ENCODE peak calls at places on chromosomes 16 and 17, in eight cellular contexts. One of them, this sample, is unnamed.

GRCh38 chr16:56625140-56625942 is at the start of gene MT1E:
- DNase-seq in kidney: peak; percentile 92
- DNase-seq in A549: no peak
- DNase-seq in mucosa of descending colon: peak; percentile 84
- DNase-seq in Panc1: no peak
- DNase-seq in SK-N-SH: peak; percentile 76
- DNase-seq in CD8-positive, alpha-beta T cell: peak; percentile 49
- DNase-seq in thoracic aorta: no peak
- DNase-seq in this sample: peak; percentile 89

GRCh38 chr16:65071371-65072311 is 50.2 kb downstream of the CDH11 start:
- DNase-seq in mucosa of descending colon: no peak
- DNase-seq in thoracic aorta: peak; percentile 10
- DNase-seq in SK-N-SH: no peak
- DNase-seq in Panc1: no peak
- DNase-seq in A549: no peak
- DNase-seq in kidney: peak; percentile 80
- DNase-seq in CD8-positive, alpha-beta T cell: no peak
- DNase-seq in this sample: peak; percentile 79

GRCh38 chr16:84138824-84139627 is 6.0 kb downstream of the HSDL1 start:
- DNase-seq in CD8-positive, alpha-beta T cell: no peak
- DNase-seq in kidney: no peak
- DNase-seq in SK-N-SH: no peak
- DNase-seq in Panc1: no peak
- DNase-seq in A549: no peak
- DNase-seq in mucosa of descending colon: no peak
- DNase-seq in thoracic aorta: no peak
- DNase-seq in this sample: no peak

GRCh38 chr17:2939714-2940351 is 123.6 kb downstream of the OR1D5 start:
- DNase-seq in A549: no peak
- DNase-seq in thoracic aorta: no peak
- DNase-seq in kidney: no peak
- DNase-seq in Panc1: no peak
- DNase-seq in SK-N-SH: no peak
- DNase-seq in mucosa of descending colon: peak; percentile 64
- DNase-seq in CD8-positive, alpha-beta T cell: no peak
- DNase-seq in this sample: no peak

GRCh38 chr17:71601894-71602504 is 518.8 kb upstream of the SOX9 start:
- DNase-seq in mucosa of descending colon: no peak
- DNase-seq in CD8-positive, alpha-beta T cell: no peak
- DNase-seq in SK-N-SH: no peak
- DNase-seq in thoracic aorta: no peak
- DNase-seq in A549: no peak
- DNase-seq in kidney: no peak
- DNase-seq in Panc1: no peak
- DNase-seq in this sample: no peak

GRCh38 chr17:68228817-68229570 is 18.8 kb upstream of the AMZ2 start:
- DNase-seq in kidney: no peak
- DNase-seq in SK-N-SH: no peak
- DNase-seq in thoracic aorta: no peak
- DNase-seq in A549: no peak
- DNase-seq in mucosa of descending colon: no peak
- DNase-seq in CD8-positive, alpha-beta T cell: no peak
- DNase-seq in Panc1: no peak
- DNase-seq in this sample: no peak

GRCh38 chr17:45722161-45722560 is 62.0 kb upstream of the CRHR1 start:
- DNase-seq in kidney: no peak
- DNase-seq in thoracic aorta: no peak
- DNase-seq in mucosa of descending colon: no peak
- DNase-seq in Panc1: no peak
- DNase-seq in CD8-positive, alpha-beta T cell: no peak
- DNase-seq in A549: peak; percentile 85
- DNase-seq in SK-N-SH: peak; percentile 76
- DNase-seq in this sample: no peak

GRCh38 chr16:3509470-3509928 is 8.7 kb downstream of the CLUAP1 start:
- DNase-seq in kidney: peak; percentile 73
- DNase-seq in CD8-positive, alpha-beta T cell: peak; percentile 85
- DNase-seq in mucosa of descending colon: peak; percentile 62
- DNase-seq in A549: no peak
- DNase-seq in SK-N-SH: no peak
- DNase-seq in thoracic aorta: no peak
- DNase-seq in Panc1: no peak
- DNase-seq in this sample: no peak

GRCh38 chr16:66741131-66741900 is 10.1 kb downstream of the DYNC1LI2 start:
- DNase-seq in thoracic aorta: peak; percentile 83
- DNase-seq in kidney: peak; percentile 93
- DNase-seq in CD8-positive, alpha-beta T cell: no peak
- DNase-seq in mucosa of descending colon: peak; percentile 79
- DNase-seq in Panc1: peak; percentile 52
- DNase-seq in SK-N-SH: peak; percentile 79
- DNase-seq in A549: peak; percentile 68
- DNase-seq in this sample: peak; percentile 93

GRCh38 chr17:80945736-80946135 is 45.9 kb upstream of the CHMP6 start:
- DNase-seq in SK-N-SH: peak; percentile 36
- DNase-seq in kidney: peak; percentile 56
- DNase-seq in thoracic aorta: no peak
- DNase-seq in A549: no peak
- DNase-seq in Panc1: no peak
- DNase-seq in mucosa of descending colon: peak; percentile 7
- DNase-seq in CD8-positive, alpha-beta T cell: no peak
- DNase-seq in this sample: no peak

GRCh38 chr17:77391668-77392375 is 251.1 kb downstream of the SEC14L1 start:
- DNase-seq in mucosa of descending colon: peak; percentile 60
- DNase-seq in SK-N-SH: no peak
- DNase-seq in thoracic aorta: peak; percentile 51
- DNase-seq in Panc1: peak; percentile 54
- DNase-seq in kidney: no peak
- DNase-seq in A549: peak; percentile 54
- DNase-seq in CD8-positive, alpha-beta T cell: peak; percentile 34
- DNase-seq in this sample: peak; percentile 85
- TF ChIP-seq CTCF in mucosa of descending colon: no peak
- TF ChIP-seq CTCF in SK-N-SH: no peak
- TF ChIP-seq CTCF in thoracic aorta: no peak
- TF ChIP-seq CTCF in Panc1: no peak
- TF ChIP-seq CTCF in kidney: no peak
- TF ChIP-seq CTCF in A549: no peak
- TF ChIP-seq CTCF in CD8-positive, alpha-beta T cell: no peak
- TF ChIP-seq CTCF in this sample: no peak

DNA sequence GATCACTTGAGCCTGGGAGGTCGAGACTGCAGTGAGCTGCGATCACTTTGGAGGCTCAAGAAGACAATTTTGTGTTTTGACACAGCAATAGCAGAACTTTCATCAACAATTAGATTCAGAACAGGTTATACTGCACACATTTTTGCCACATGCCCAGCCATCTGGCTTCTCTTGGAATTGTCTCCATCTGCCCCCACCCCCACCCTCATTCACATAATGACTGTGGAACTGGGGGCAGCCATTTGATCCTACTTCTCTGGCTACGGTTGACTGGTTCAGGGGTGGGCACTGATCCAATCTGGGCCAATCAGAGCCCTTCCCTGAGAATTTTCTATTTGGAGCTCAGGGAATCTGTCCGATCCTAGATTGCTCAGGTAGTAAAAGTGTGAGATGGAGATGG is 14.0 kb downstream of the TMEM92 start:
- DNase-seq in Panc1: no peak
- DNase-seq in A549: no peak
- DNase-seq in SK-N-SH: peak; percentile 59
- DNase-seq in kidney: peak; percentile 2
- DNase-seq in CD8-positive, alpha-beta T cell: no peak
- DNase-seq in thoracic aorta: no peak
- DNase-seq in mucosa of descending colon: peak; percentile 1
- DNase-seq in this sample: no peak
- H3K4me3 ChIP-seq in Panc1: no peak overlapping the region
- H3K4me3 ChIP-seq in A549: no peak overlapping the region
- H3K4me3 ChIP-seq in SK-N-SH: no peak overlapping the region
- H3K4me3 ChIP-seq in kidney: no peak overlapping the region
- H3K4me3 ChIP-seq in CD8-positive, alpha-beta T cell: no peak overlapping the region
- H3K4me3 ChIP-seq in thoracic aorta: peak overlapping the region; percentile 60
- H3K4me3 ChIP-seq in mucosa of descending colon: no peak overlapping the region
- H3K4me3 ChIP-seq in this sample: no peak overlapping the region

DNA sequence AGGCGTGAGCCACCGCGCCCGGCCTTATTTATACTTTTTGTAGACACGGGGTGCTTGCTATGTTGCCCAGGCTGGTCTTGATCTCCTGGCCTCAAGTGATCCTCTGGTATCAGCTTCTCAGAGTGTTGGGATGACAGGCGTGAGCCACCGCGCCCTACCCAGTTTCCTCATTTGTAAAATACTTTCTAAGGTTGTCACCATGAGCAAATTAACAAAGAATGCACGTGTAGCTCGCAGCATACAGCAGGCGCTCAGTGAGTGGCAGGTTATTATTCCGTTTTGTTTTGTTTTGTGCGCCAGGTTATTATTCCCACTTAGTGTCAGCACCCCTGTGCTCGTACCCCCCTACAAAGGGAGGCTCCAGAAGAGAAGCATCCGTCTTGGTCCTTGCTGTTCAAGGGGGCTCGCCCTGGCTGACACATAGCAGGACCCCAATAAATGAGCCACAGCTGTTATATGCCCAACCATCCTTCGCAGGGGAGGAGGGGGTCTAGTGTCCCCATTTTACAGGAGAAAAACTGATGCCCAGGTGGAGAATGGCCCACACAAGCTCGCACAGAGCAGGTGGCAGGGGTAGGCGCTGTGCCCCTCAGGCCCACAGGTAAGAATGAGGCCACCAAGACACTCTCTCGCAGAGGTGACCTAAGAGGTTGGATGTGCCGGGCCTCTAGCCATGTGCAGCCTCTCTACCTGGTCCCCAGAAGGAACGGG is 686 bp upstream of the MIEF2 start:
- DNase-seq in CD8-positive, alpha-beta T cell: no peak
- DNase-seq in thoracic aorta: no peak
- DNase-seq in SK-N-SH: peak; percentile 32
- DNase-seq in A549: no peak
- DNase-seq in kidney: no peak
- DNase-seq in mucosa of descending colon: no peak
- DNase-seq in Panc1: peak; percentile 83
- DNase-seq in this sample: no peak
- H3K4me1 ChIP-seq in CD8-positive, alpha-beta T cell: peaks cover 47% of the 10 kb centered on the region
- H3K4me1 ChIP-seq in thoracic aorta: peaks cover 48% of the 10 kb centered on the region
- H3K4me1 ChIP-seq in SK-N-SH: peaks cover 35% of the 10 kb centered on the region
- H3K4me1 ChIP-seq in A549: peaks cover 31% of the 10 kb centered on the region
- H3K4me1 ChIP-seq in kidney: peaks cover 43% of the 10 kb centered on the region
- H3K4me1 ChIP-seq in mucosa of descending colon: peaks cover 24% of the 10 kb centered on the region
- H3K4me1 ChIP-seq in Panc1: peaks cover 13% of the 10 kb centered on the region
- H3K4me1 ChIP-seq in this sample: peaks cover 56% of the 10 kb centered on the region

GRCh38 chr17:60157487-60158040 is 7.8 kb downstream of the CA4 start:
- DNase-seq in mucosa of descending colon: peak; percentile 22
- DNase-seq in thoracic aorta: no peak
- DNase-seq in SK-N-SH: peak; percentile 37
- DNase-seq in A549: no peak
- DNase-seq in kidney: peak; percentile 70
- DNase-seq in Panc1: no peak
- DNase-seq in CD8-positive, alpha-beta T cell: no peak
- DNase-seq in this sample: no peak

GRCh38 chr17:60159479-60159866 is 9.7 kb downstream of the CA4 start:
- DNase-seq in CD8-positive, alpha-beta T cell: no peak
- DNase-seq in SK-N-SH: no peak
- DNase-seq in A549: no peak
- DNase-seq in kidney: no peak
- DNase-seq in mucosa of descending colon: no peak
- DNase-seq in Panc1: no peak
- DNase-seq in thoracic aorta: no peak
- DNase-seq in this sample: no peak

GRCh38 chr17:60160829-60161501 is 11.2 kb downstream of the CA4 start:
- DNase-seq in A549: no peak
- DNase-seq in mucosa of descending colon: peak; percentile 17
- DNase-seq in Panc1: no peak
- DNase-seq in CD8-positive, alpha-beta T cell: no peak
- DNase-seq in thoracic aorta: no peak
- DNase-seq in kidney: no peak
- DNase-seq in SK-N-SH: peak; percentile 46
- DNase-seq in this sample: no peak

GRCh38 chr17:60156746-60157145 is 7.0 kb downstream of the CA4 start:
- DNase-seq in thoracic aorta: no peak
- DNase-seq in SK-N-SH: peak; percentile 34
- DNase-seq in A549: no peak
- DNase-seq in Panc1: no peak
- DNase-seq in kidney: peak; percentile 42
- DNase-seq in CD8-positive, alpha-beta T cell: no peak
- DNase-seq in mucosa of descending colon: peak; percentile 6
- DNase-seq in this sample: no peak

DNA sequence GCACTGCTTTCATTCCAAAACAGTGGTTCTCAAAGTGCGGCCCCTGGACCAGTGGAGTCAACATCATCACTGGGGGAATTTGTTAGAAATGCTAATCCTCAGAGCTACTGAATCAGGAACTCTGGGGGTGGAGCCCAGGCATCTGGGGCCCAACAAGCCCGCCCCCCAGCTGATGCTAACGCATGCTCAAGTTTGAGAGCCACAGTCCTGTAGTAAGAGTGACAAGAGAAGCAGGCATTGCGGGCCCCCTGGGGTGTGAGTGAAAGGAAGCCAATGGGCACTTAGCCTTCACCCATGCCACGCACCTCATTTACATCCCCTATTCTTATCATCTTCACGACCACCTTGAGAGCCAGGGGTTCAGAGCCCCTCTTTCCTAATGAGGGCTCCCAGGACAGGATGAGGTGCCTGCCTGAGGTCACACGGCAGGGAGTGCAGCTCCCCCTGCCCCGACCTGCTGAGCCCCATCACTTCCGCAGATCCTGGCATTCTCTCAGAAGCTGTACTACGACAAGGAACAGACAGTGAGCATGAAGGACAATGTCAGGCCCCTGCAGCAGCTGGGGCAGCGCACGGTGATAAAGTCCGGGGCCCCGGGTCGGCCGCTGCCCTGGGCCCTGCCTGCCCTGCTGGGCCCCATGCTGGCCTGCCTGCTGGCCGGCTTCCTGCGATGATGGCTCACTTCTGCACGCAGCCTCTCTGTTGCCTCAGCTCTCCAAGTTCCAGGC is 9.1 kb downstream of the CA4 start:
- DNase-seq in SK-N-SH: peak; percentile 41
- DNase-seq in Panc1: no peak
- DNase-seq in CD8-positive, alpha-beta T cell: no peak
- DNase-seq in mucosa of descending colon: peak; percentile 22
- DNase-seq in A549: no peak
- DNase-seq in kidney: peak; percentile 52
- DNase-seq in thoracic aorta: no peak
- DNase-seq in this sample: no peak
- TF ChIP-seq CTCF in SK-N-SH: no peak
- TF ChIP-seq CTCF in Panc1: no peak
- TF ChIP-seq CTCF in CD8-positive, alpha-beta T cell: no peak
- TF ChIP-seq CTCF in mucosa of descending colon: no peak
- TF ChIP-seq CTCF in A549: no peak
- TF ChIP-seq CTCF in kidney: no peak
- TF ChIP-seq CTCF in thoracic aorta: no peak
- TF ChIP-seq CTCF in this sample: no peak

GRCh38 chr16:31260136-31260931 is 559 bp downstream of the ITGAM start:
- DNase-seq in SK-N-SH: no peak
- DNase-seq in A549: no peak
- DNase-seq in Panc1: no peak
- DNase-seq in CD8-positive, alpha-beta T cell: no peak
- DNase-seq in mucosa of descending colon: no peak
- DNase-seq in kidney: no peak
- DNase-seq in thoracic aorta: no peak
- DNase-seq in this sample: no peak
- H3K4me3 ChIP-seq in SK-N-SH: no peak overlapping the region
- H3K4me3 ChIP-seq in A549: no peak overlapping the region
- H3K4me3 ChIP-seq in Panc1: no peak overlapping the region
- H3K4me3 ChIP-seq in CD8-positive, alpha-beta T cell: no peak overlapping the region
- H3K4me3 ChIP-seq in mucosa of descending colon: no peak overlapping the region
- H3K4me3 ChIP-seq in kidney: no peak overlapping the region
- H3K4me3 ChIP-seq in thoracic aorta: peak overlapping the region; percentile 52
- H3K4me3 ChIP-seq in this sample: peak overlapping the region; percentile 26

GRCh38 chr16:11585460-11586374 is 1.0 kb downstream of the LITAF start:
- DNase-seq in kidney: peak; percentile 82
- DNase-seq in SK-N-SH: peak; percentile 61
- DNase-seq in mucosa of descending colon: peak; percentile 69
- DNase-seq in Panc1: no peak
- DNase-seq in thoracic aorta: no peak
- DNase-seq in A549: no peak
- DNase-seq in CD8-positive, alpha-beta T cell: peak; percentile 48
- DNase-seq in this sample: peak; percentile 72
- H3K4me1 ChIP-seq in kidney: peaks cover 19% of the 10 kb centered on the region
- H3K4me1 ChIP-seq in SK-N-SH: peaks cover 19% of the 10 kb centered on the region
- H3K4me1 ChIP-seq in mucosa of descending colon: peaks cover 23% of the 10 kb centered on the region
- H3K4me1 ChIP-seq in Panc1: peaks cover 33% of the 10 kb centered on the region
- H3K4me1 ChIP-seq in thoracic aorta: peaks cover 48% of the 10 kb centered on the region
- H3K4me1 ChIP-seq in A549: peaks cover 52% of the 10 kb centered on the region
- H3K4me1 ChIP-seq in CD8-positive, alpha-beta T cell: peaks cover 47% of the 10 kb centered on the region
- H3K4me1 ChIP-seq in this sample: peaks cover 32% of the 10 kb centered on the region